ENCODE peak calls at places on chromosomes 5 and 9, in four cellular contexts. B is K562, G is HepG2, P is GM12878. L is an unnamed sample.

GRCh38 chr9:36940881-36941280 is 93.2 kb downstream of the PAX5 start:
- DNase-seq in B (no peak), G (no peak), P (no peak), L (no peak)

GRCh38 chr5:166961028-166961427 is 1330.4 kb upstream of the WWC1 start:
- DNase-seq in B (no peak), G (no peak), P (no peak), L (peak; percentile 33)

GRCh38 chr9:133347515-133347984 is 381 bp downstream of the MED22 start:
- DNase-seq in G (no peak), B (peak; percentile 82), P (peak; percentile 28), L (peak; percentile 90)

GRCh38 chr5:133696782-133697507 is 84.6 kb upstream of the FSTL4 start:
- DNase-seq in G (no peak), P (no peak), B (no peak), L (no peak)

GRCh38 chr5:75465480-75465879 is 45.9 kb downstream of the CERT1 start:
- DNase-seq in B (no peak), P (no peak), G (no peak), L (no peak)

GRCh38 chr9:20728493-20729220 is 44.6 kb downstream of the FOCAD start:
- DNase-seq in G (no peak), P (no peak), B (no peak), L (no peak)

GRCh38 chr5:56050566-56051292 is 56.0 kb upstream of the IL6ST start:
- DNase-seq in P (no peak), B (no peak), G (no peak), L (no peak)

GRCh38 chr9:96071245-96072124 is 196.0 kb downstream of the ERCC6L2 start:
- DNase-seq in G (peak; percentile 16), P (no peak), B (peak; percentile 31), L (peak; percentile 63)

GRCh38 chr5:66553368-66553912 is 42.8 kb upstream of the MAST4 start:
- DNase-seq in P (no peak), B (no peak), G (no peak), L (no peak)

GRCh38 chr5:122292357-122292756 is 19.7 kb upstream of the SNCAIP start:
- DNase-seq in P (no peak), B (no peak), G (no peak), L (no peak)
- H3K4me2 ChIP-seq in P (no peak overlapping the region), B (no peak overlapping the region), G (no peak overlapping the region), L (no peak overlapping the region)

DNA sequence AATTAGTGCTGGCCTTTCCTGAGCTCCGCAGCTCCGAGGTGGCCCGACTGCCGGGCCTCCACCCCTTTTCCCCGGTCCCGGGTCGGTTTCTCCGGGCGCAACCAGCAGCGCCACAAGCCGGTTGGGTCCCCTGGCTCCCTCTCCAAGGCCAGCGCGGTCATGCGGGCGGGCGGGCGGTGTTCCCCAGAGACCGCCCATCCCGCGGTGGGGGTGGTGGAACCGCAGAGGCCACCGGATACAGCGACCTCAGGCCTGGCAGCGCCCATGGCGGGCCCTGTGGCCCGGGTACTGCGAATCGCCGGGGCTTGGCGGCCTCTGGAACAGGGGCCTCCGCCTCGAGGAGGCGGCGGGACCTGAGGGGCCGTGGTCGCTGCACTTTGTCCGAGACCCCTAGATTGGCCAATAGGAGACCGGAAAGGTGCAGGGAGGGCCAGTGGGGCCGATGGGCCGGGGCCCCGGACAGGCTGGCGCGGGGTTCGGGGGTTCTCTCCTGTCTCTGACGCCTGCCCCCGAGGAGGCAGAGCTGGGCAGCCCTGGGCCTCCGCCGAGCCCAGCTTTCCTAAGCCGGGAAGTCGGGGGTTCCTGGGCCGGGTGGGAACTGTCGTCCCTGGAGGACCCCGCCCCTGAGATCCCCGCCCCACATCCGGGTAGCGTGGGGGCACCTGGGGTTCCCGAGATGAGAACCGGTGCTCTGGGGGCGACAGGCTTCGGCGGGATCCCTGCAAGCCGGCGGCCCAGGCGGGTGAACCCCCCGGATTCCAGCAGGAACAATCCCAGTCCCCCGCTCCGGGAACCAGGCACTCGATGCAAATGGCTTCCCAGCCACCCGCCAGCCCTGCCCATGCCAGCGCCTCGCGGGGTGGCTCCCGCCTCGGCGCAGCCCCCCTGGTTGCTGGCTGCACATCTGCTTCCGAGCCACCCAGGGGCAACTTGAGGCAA is 293.9 kb downstream of the ZSWIM6 start:
- DNase-seq in P (no peak), G (no peak), B (peak; percentile 15), L (no peak)
- TF ChIP-seq ZBTB33 in P (no peak), G (no peak), B (no peak), L (no peak)

DNA sequence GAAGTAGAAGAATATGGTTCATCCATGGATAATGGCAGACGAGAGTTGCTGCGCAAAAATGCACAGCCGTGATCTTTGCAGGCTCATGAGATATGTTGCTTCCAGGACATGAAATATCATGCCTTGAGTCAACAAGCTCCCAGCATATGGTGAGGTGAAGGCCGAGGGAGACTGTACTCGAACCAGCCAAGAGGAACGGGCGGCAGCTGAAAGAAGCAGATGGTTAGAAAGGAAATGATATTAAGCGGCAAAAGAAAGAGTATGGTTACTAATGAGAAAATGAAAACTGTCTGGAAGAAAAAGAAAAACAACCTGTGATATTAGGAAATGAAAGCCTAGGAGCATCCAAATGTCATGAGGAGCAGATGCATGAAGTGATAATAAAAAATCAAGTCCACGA is 344.7 kb upstream of the DAP start:
- DNase-seq in B (no peak), G (no peak), P (no peak), L (no peak)
- TF ChIP-seq CHD2 in B (no peak), G (no peak), P (no peak), L (no peak)

DNA sequence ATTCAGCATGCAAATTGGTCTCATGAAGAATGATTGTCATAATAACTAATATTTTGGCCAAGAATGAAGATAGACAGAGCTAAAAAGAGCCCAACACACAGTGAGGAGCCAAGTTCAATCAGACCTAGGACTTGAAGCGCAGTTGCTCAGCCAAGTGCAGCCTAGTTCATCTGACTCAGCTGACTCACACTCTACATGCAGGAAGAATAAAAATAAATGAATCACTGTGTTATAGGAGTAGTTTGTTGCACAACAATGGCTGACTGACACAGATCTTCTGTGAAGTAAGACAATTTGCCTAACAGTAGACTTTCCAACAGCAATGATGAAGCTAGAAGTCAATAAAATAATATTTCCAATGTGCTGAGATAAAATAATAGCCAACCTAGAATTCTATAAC is 261.5 kb downstream of the CEMIP2 start:
- DNase-seq in P (no peak), G (no peak), B (no peak), L (no peak)
- H3K4me2 ChIP-seq in P (no peak overlapping the region), G (no peak overlapping the region), B (no peak overlapping the region), L (no peak overlapping the region)

GRCh38 chr5:107704686-107705389 is 34.1 kb upstream of the EFNA5 start:
- DNase-seq in B (no peak), P (no peak), G (no peak), L (no peak)
- TF ChIP-seq ZBTB33 in B (no peak), P (no peak), G (no peak), L (no peak)

L was measured in SK-N-SH.